ENCODE peak calls at places on chromosomes 1 and 21, in seven cellular contexts. One of them, this sample, is unnamed.

GRCh38 chr1:220788146-220788545 is 1.4 kb downstream of the MTARC1 start:
- DNase-seq in fibroblast of lung: peak
- DNase-seq in neural progenitor cell: no peak
- DNase-seq in lower leg skin: no peak
- DNase-seq in osteocyte: peak
- DNase-seq in HCT116: no peak
- DNase-seq in cardiac muscle cell: peak
- DNase-seq in this sample: no peak

GRCh38 chr1:114282751-114283403 is 129.2 kb upstream of the SYT6 start:
- DNase-seq in HCT116: peak
- DNase-seq in fibroblast of lung: peak
- DNase-seq in neural progenitor cell: peak
- DNase-seq in lower leg skin: peak
- DNase-seq in osteocyte: peak
- DNase-seq in cardiac muscle cell: peak
- DNase-seq in this sample: peak

GRCh38 chr1:9473032-9473792 is 66.1 kb upstream of the SLC25A33 start:
- DNase-seq in lower leg skin: peak
- DNase-seq in neural progenitor cell: no peak
- DNase-seq in osteocyte: peak
- DNase-seq in fibroblast of lung: peak
- DNase-seq in cardiac muscle cell: peak
- DNase-seq in HCT116: peak
- DNase-seq in this sample: peak

GRCh38 chr1:79069828-79070227 is 63.3 kb upstream of the ADGRL4 start:
- DNase-seq in cardiac muscle cell: no peak
- DNase-seq in HCT116: no peak
- DNase-seq in lower leg skin: no peak
- DNase-seq in fibroblast of lung: no peak
- DNase-seq in neural progenitor cell: no peak
- DNase-seq in osteocyte: no peak
- DNase-seq in this sample: no peak

GRCh38 chr1:167599839-167600581 is 30.0 kb upstream of the RCSD1 start:
- DNase-seq in osteocyte: no peak
- DNase-seq in HCT116: peak
- DNase-seq in cardiac muscle cell: peak
- DNase-seq in lower leg skin: peak
- DNase-seq in fibroblast of lung: peak
- DNase-seq in neural progenitor cell: no peak
- DNase-seq in this sample: no peak

GRCh38 chr1:25033828-25034451 is 103.9 kb upstream of the RUNX3 start:
- DNase-seq in HCT116: no peak
- DNase-seq in lower leg skin: peak
- DNase-seq in neural progenitor cell: no peak
- DNase-seq in osteocyte: no peak
- DNase-seq in cardiac muscle cell: no peak
- DNase-seq in fibroblast of lung: no peak
- DNase-seq in this sample: no peak

GRCh38 chr1:246450485-246451251 is 56.4 kb downstream of the SMYD3 start:
- DNase-seq in HCT116: peak
- DNase-seq in osteocyte: no peak
- DNase-seq in neural progenitor cell: peak
- DNase-seq in lower leg skin: no peak
- DNase-seq in cardiac muscle cell: peak
- DNase-seq in fibroblast of lung: peak
- DNase-seq in this sample: no peak

GRCh38 chr1:231053493-231054162 is 13.6 kb upstream of the FAM89A start:
- DNase-seq in cardiac muscle cell: peak
- DNase-seq in HCT116: no peak
- DNase-seq in osteocyte: no peak
- DNase-seq in lower leg skin: peak
- DNase-seq in neural progenitor cell: no peak
- DNase-seq in fibroblast of lung: peak
- DNase-seq in this sample: no peak

GRCh38 chr1:50968884-50969610 is 998 bp upstream of the CDKN2C start:
- DNase-seq in fibroblast of lung: peak
- DNase-seq in HCT116: no peak
- DNase-seq in osteocyte: no peak
- DNase-seq in lower leg skin: no peak
- DNase-seq in neural progenitor cell: peak
- DNase-seq in cardiac muscle cell: no peak
- DNase-seq in this sample: no peak

GRCh38 chr21:37460196-37460595 is 93.6 kb downstream of the DYRK1A start:
- DNase-seq in osteocyte: no peak
- DNase-seq in HCT116: no peak
- DNase-seq in cardiac muscle cell: no peak
- DNase-seq in neural progenitor cell: peak
- DNase-seq in fibroblast of lung: no peak
- DNase-seq in lower leg skin: no peak
- DNase-seq in this sample: no peak

GRCh38 chr1:18192974-18193373 is 85.4 kb downstream of the IGSF21 start:
- DNase-seq in fibroblast of lung: no peak
- DNase-seq in HCT116: no peak
- DNase-seq in lower leg skin: no peak
- DNase-seq in osteocyte: no peak
- DNase-seq in cardiac muscle cell: no peak
- DNase-seq in neural progenitor cell: no peak
- DNase-seq in this sample: no peak

GRCh38 chr1:4963251-4963650 is 308.8 kb downstream of the AJAP1 start:
- DNase-seq in neural progenitor cell: no peak
- DNase-seq in osteocyte: no peak
- DNase-seq in cardiac muscle cell: no peak
- DNase-seq in lower leg skin: no peak
- DNase-seq in fibroblast of lung: peak
- DNase-seq in HCT116: no peak
- DNase-seq in this sample: no peak

GRCh38 chr1:107692580-107693345 is 272.2 kb downstream of the VAV3 start:
- DNase-seq in lower leg skin: no peak
- DNase-seq in cardiac muscle cell: no peak
- DNase-seq in neural progenitor cell: no peak
- DNase-seq in HCT116: no peak
- DNase-seq in osteocyte: no peak
- DNase-seq in fibroblast of lung: peak
- DNase-seq in this sample: no peak

GRCh38 chr1:21795075-21795474 is 12.1 kb upstream of the USP48 start:
- DNase-seq in cardiac muscle cell: no peak
- DNase-seq in osteocyte: no peak
- DNase-seq in neural progenitor cell: no peak
- DNase-seq in fibroblast of lung: no peak
- DNase-seq in lower leg skin: no peak
- DNase-seq in HCT116: no peak
- DNase-seq in this sample: no peak

GRCh38 chr1:66383168-66383567 is 150.8 kb upstream of the SGIP1 start:
- DNase-seq in fibroblast of lung: peak
- DNase-seq in lower leg skin: no peak
- DNase-seq in cardiac muscle cell: no peak
- DNase-seq in neural progenitor cell: no peak
- DNase-seq in HCT116: no peak
- DNase-seq in osteocyte: no peak
- DNase-seq in this sample: no peak

GRCh38 chr1:66267211-66267940 is 266.6 kb upstream of the SGIP1 start:
- DNase-seq in fibroblast of lung: peak
- DNase-seq in neural progenitor cell: no peak
- DNase-seq in lower leg skin: no peak
- DNase-seq in cardiac muscle cell: peak
- DNase-seq in HCT116: no peak
- DNase-seq in osteocyte: no peak
- DNase-seq in this sample: no peak

GRCh38 chr1:201054030-201054635 is 30.6 kb upstream of the KIF21B start:
- DNase-seq in neural progenitor cell: no peak
- DNase-seq in HCT116: no peak
- DNase-seq in lower leg skin: no peak
- DNase-seq in cardiac muscle cell: no peak
- DNase-seq in fibroblast of lung: no peak
- DNase-seq in osteocyte: no peak
- DNase-seq in this sample: no peak

GRCh38 chr1:7582439-7582972 is 188.6 kb upstream of the VAMP3 start:
- DNase-seq in lower leg skin: no peak
- DNase-seq in cardiac muscle cell: no peak
- DNase-seq in osteocyte: no peak
- DNase-seq in HCT116: no peak
- DNase-seq in neural progenitor cell: no peak
- DNase-seq in fibroblast of lung: no peak
- DNase-seq in this sample: no peak

GRCh38 chr1:234477373-234478151 is 1.4 kb downstream of the TARBP1 start:
- DNase-seq in HCT116: no peak
- DNase-seq in cardiac muscle cell: no peak
- DNase-seq in lower leg skin: no peak
- DNase-seq in neural progenitor cell: peak
- DNase-seq in fibroblast of lung: no peak
- DNase-seq in osteocyte: no peak
- DNase-seq in this sample: no peak

GRCh38 chr1:59596956-59597355 is 217.8 kb upstream of the HOOK1 start:
- DNase-seq in fibroblast of lung: no peak
- DNase-seq in osteocyte: no peak
- DNase-seq in HCT116: no peak
- DNase-seq in cardiac muscle cell: no peak
- DNase-seq in neural progenitor cell: no peak
- DNase-seq in lower leg skin: no peak
- DNase-seq in this sample: no peak

GRCh38 chr1:59596432-59596831 is 218.3 kb upstream of the HOOK1 start:
- DNase-seq in lower leg skin: no peak
- DNase-seq in HCT116: no peak
- DNase-seq in osteocyte: no peak
- DNase-seq in fibroblast of lung: peak
- DNase-seq in cardiac muscle cell: peak
- DNase-seq in neural progenitor cell: no peak
- DNase-seq in this sample: no peak

GRCh38 chr1:59597420-59598199 is 217.1 kb upstream of the HOOK1 start:
- DNase-seq in osteocyte: no peak
- DNase-seq in lower leg skin: no peak
- DNase-seq in fibroblast of lung: no peak
- DNase-seq in HCT116: no peak
- DNase-seq in cardiac muscle cell: no peak
- DNase-seq in neural progenitor cell: no peak
- DNase-seq in this sample: no peak

GRCh38 chr1:59593798-59594790 is 220.7 kb upstream of the HOOK1 start:
- DNase-seq in cardiac muscle cell: no peak
- DNase-seq in lower leg skin: no peak
- DNase-seq in neural progenitor cell: no peak
- DNase-seq in osteocyte: no peak
- DNase-seq in HCT116: no peak
- DNase-seq in fibroblast of lung: no peak
- DNase-seq in this sample: no peak

DNA sequence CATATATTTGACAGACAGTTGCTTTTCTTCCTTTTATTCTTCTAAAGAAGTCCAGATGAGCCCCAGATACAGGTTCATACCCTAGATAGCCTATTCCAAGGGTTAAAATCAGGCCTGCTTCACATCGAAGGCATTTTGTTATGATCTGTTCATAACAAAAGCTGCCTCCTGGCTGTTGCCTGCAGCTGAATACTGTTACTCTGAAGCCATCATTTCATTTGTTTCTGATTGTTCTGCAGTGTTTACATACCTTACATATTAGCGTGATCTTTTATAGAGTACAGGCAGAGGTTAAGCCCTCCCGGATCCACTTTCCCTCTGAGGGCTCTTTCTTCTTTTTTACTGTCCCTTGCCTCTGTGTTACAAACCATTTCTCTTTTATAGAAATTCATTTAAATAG is 219.0 kb upstream of the HOOK1 start:
- DNase-seq in osteocyte: no peak
- DNase-seq in cardiac muscle cell: peak
- DNase-seq in fibroblast of lung: peak
- DNase-seq in lower leg skin: no peak
- DNase-seq in neural progenitor cell: no peak
- DNase-seq in HCT116: no peak
- DNase-seq in this sample: no peak
- TF ChIP-seq CTCF in osteocyte: no peak
- TF ChIP-seq CTCF in cardiac muscle cell: no peak
- TF ChIP-seq CTCF in fibroblast of lung: no peak
- TF ChIP-seq CTCF in lower leg skin: no peak
- TF ChIP-seq CTCF in neural progenitor cell: no peak
- TF ChIP-seq CTCF in HCT116: no peak
- TF ChIP-seq CTCF in this sample: no peak

GRCh38 chr21:31546402-31547155 is 112.9 kb upstream of the SOD1 start:
- DNase-seq in HCT116: no peak
- DNase-seq in lower leg skin: no peak
- DNase-seq in cardiac muscle cell: peak
- DNase-seq in neural progenitor cell: no peak
- DNase-seq in osteocyte: no peak
- DNase-seq in fibroblast of lung: peak
- DNase-seq in this sample: no peak

GRCh38 chr21:31550070-31550469 is 109.4 kb upstream of the SOD1 start:
- DNase-seq in fibroblast of lung: no peak
- DNase-seq in HCT116: no peak
- DNase-seq in cardiac muscle cell: no peak
- DNase-seq in neural progenitor cell: no peak
- DNase-seq in lower leg skin: no peak
- DNase-seq in osteocyte: no peak
- DNase-seq in this sample: no peak

GRCh38 chr21:31545036-31545435 is 114.5 kb upstream of the SOD1 start:
- DNase-seq in HCT116: no peak
- DNase-seq in cardiac muscle cell: no peak
- DNase-seq in lower leg skin: no peak
- DNase-seq in neural progenitor cell: no peak
- DNase-seq in osteocyte: no peak
- DNase-seq in fibroblast of lung: no peak
- DNase-seq in this sample: no peak

GRCh38 chr21:31552826-31553225 is 106.7 kb upstream of the SOD1 start:
- DNase-seq in HCT116: no peak
- DNase-seq in neural progenitor cell: no peak
- DNase-seq in osteocyte: no peak
- DNase-seq in lower leg skin: no peak
- DNase-seq in fibroblast of lung: no peak
- DNase-seq in cardiac muscle cell: no peak
- DNase-seq in this sample: no peak

GRCh38 chr21:31548688-31549087 is 110.8 kb upstream of the SOD1 start:
- DNase-seq in cardiac muscle cell: no peak
- DNase-seq in lower leg skin: no peak
- DNase-seq in fibroblast of lung: no peak
- DNase-seq in neural progenitor cell: no peak
- DNase-seq in HCT116: no peak
- DNase-seq in osteocyte: no peak
- DNase-seq in this sample: no peak
- TF ChIP-seq CTCF in cardiac muscle cell: no peak
- TF ChIP-seq CTCF in lower leg skin: no peak
- TF ChIP-seq CTCF in fibroblast of lung: no peak
- TF ChIP-seq CTCF in neural progenitor cell: peak
- TF ChIP-seq CTCF in HCT116: no peak
- TF ChIP-seq CTCF in osteocyte: no peak
- TF ChIP-seq CTCF in this sample: no peak

GRCh38 chr1:41023279-41023990 is 1.9 kb upstream of the SLFNL1 start:
- DNase-seq in lower leg skin: no peak
- DNase-seq in cardiac muscle cell: peak
- DNase-seq in HCT116: no peak
- DNase-seq in fibroblast of lung: peak
- DNase-seq in neural progenitor cell: peak
- DNase-seq in osteocyte: no peak
- DNase-seq in this sample: no peak
- TF ChIP-seq CTCF in lower leg skin: no peak
- TF ChIP-seq CTCF in cardiac muscle cell: peak
- TF ChIP-seq CTCF in HCT116: no peak
- TF ChIP-seq CTCF in fibroblast of lung: peak
- TF ChIP-seq CTCF in neural progenitor cell: peak
- TF ChIP-seq CTCF in osteocyte: peak
- TF ChIP-seq CTCF in this sample: no peak

DNA sequence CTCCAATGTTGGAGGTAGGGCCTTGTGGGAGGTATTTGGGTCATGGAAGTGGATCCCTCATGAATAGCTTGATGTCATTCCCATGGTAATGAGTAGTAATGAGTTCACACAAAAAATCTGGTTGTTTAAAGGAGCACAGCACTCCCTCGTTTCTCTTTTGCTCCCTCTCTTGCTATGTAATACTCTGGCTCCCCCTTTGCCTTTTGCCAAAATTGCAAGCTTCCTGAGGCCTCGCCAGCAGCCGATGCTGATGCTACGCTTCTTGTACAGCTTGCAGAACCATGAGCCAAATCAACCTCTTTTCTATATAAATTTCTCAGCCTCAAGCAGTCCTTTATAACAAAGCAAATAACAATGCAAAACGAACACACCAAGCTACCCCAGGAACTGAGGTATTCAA is 80.9 kb downstream of the LHX9 start:
- DNase-seq in cardiac muscle cell: no peak
- DNase-seq in osteocyte: no peak
- DNase-seq in neural progenitor cell: no peak
- DNase-seq in lower leg skin: no peak
- DNase-seq in fibroblast of lung: no peak
- DNase-seq in HCT116: no peak
- DNase-seq in this sample: no peak
- TF ChIP-seq CTCF in cardiac muscle cell: no peak
- TF ChIP-seq CTCF in osteocyte: no peak
- TF ChIP-seq CTCF in neural progenitor cell: peak
- TF ChIP-seq CTCF in lower leg skin: no peak
- TF ChIP-seq CTCF in fibroblast of lung: no peak
- TF ChIP-seq CTCF in HCT116: no peak
- TF ChIP-seq CTCF in this sample: no peak